ENCODE peak calls at places on chromosomes 3 and 15, in six cellular contexts. One of them, this sample, is unnamed.

GRCh38 chr3:66989860-66990696 is 8.0 kb upstream of the KBTBD8 start:
- DNase-seq in H1: no peak
- DNase-seq in mesenchymal stem cell: no peak
- DNase-seq in neuronal stem cell: no peak
- DNase-seq in mesendoderm: peak; percentile 68
- DNase-seq in H9: no peak
- DNase-seq in this sample: no peak

GRCh38 chr3:127951276-127951675 is 36.2 kb downstream of the KBTBD12 start:
- DNase-seq in neuronal stem cell: no peak
- DNase-seq in mesendoderm: no peak
- DNase-seq in H9: no peak
- DNase-seq in H1: no peak
- DNase-seq in mesenchymal stem cell: no peak
- DNase-seq in this sample: peak; percentile 54

GRCh38 chr3:99384596-99384995 is 253.8 kb upstream of the COL8A1 start:
- DNase-seq in mesendoderm: no peak
- DNase-seq in H9: no peak
- DNase-seq in H1: no peak
- DNase-seq in mesenchymal stem cell: no peak
- DNase-seq in neuronal stem cell: no peak
- DNase-seq in this sample: peak; percentile 39

GRCh38 chr3:35633332-35634124 is 5.8 kb upstream of the ARPP21 start:
- DNase-seq in H1: no peak
- DNase-seq in neuronal stem cell: no peak
- DNase-seq in mesendoderm: no peak
- DNase-seq in mesenchymal stem cell: no peak
- DNase-seq in H9: no peak
- DNase-seq in this sample: no peak

GRCh38 chr3:53134631-53135232 is 4.5 kb upstream of the RFT1 start:
- DNase-seq in mesenchymal stem cell: peak; percentile 73
- DNase-seq in H9: peak; percentile 88
- DNase-seq in neuronal stem cell: no peak
- DNase-seq in mesendoderm: peak; percentile 87
- DNase-seq in H1: peak; percentile 57
- DNase-seq in this sample: peak; percentile 63

GRCh38 chr3:186929676-186930075 is 650 bp upstream of the ST6GAL1 start:
- DNase-seq in H1: no peak
- DNase-seq in mesenchymal stem cell: no peak
- DNase-seq in mesendoderm: no peak
- DNase-seq in neuronal stem cell: no peak
- DNase-seq in H9: no peak
- DNase-seq in this sample: no peak

GRCh38 chr15:59571606-59572005 is 40.0 kb upstream of the GCNT3 start:
- DNase-seq in neuronal stem cell: no peak
- DNase-seq in mesendoderm: no peak
- DNase-seq in mesenchymal stem cell: no peak
- DNase-seq in H1: no peak
- DNase-seq in H9: no peak
- DNase-seq in this sample: no peak

GRCh38 chr3:108014943-108015342 is 75.9 kb downstream of the CD47 start:
- DNase-seq in H1: no peak
- DNase-seq in mesenchymal stem cell: no peak
- DNase-seq in neuronal stem cell: no peak
- DNase-seq in mesendoderm: no peak
- DNase-seq in H9: no peak
- DNase-seq in this sample: no peak

GRCh38 chr3:171058058-171058457 is 31.5 kb upstream of the SLC2A2 start:
- DNase-seq in H1: no peak
- DNase-seq in mesendoderm: no peak
- DNase-seq in neuronal stem cell: no peak
- DNase-seq in mesenchymal stem cell: no peak
- DNase-seq in H9: no peak
- DNase-seq in this sample: peak; percentile 62

GRCh38 chr3:100002599-100003350 is 111.5 kb downstream of the FILIP1L start:
- DNase-seq in H9: no peak
- DNase-seq in mesenchymal stem cell: peak; percentile 83
- DNase-seq in neuronal stem cell: no peak
- DNase-seq in mesendoderm: peak; percentile 61
- DNase-seq in H1: no peak
- DNase-seq in this sample: peak; percentile 97

GRCh38 chr3:190101320-190102117 is 19.2 kb downstream of the P3H2 start:
- DNase-seq in mesenchymal stem cell: peak; percentile 82
- DNase-seq in mesendoderm: no peak
- DNase-seq in H9: no peak
- DNase-seq in neuronal stem cell: no peak
- DNase-seq in H1: no peak
- DNase-seq in this sample: peak; percentile 83

GRCh38 chr15:42145546-42146455 is 10.6 kb downstream of the PLA2G4F start:
- DNase-seq in H1: no peak
- DNase-seq in H9: peak; percentile 26
- DNase-seq in mesenchymal stem cell: no peak
- DNase-seq in neuronal stem cell: no peak
- DNase-seq in mesendoderm: no peak
- DNase-seq in this sample: no peak

GRCh38 chr3:6753536-6753935 is 107.4 kb upstream of the GRM7 start:
- DNase-seq in neuronal stem cell: no peak
- DNase-seq in H1: no peak
- DNase-seq in mesendoderm: no peak
- DNase-seq in H9: no peak
- DNase-seq in mesenchymal stem cell: no peak
- DNase-seq in this sample: no peak

GRCh38 chr15:78946493-78946892 is 1.6 kb upstream of the CTSH start:
- DNase-seq in mesendoderm: no peak
- DNase-seq in H9: no peak
- DNase-seq in mesenchymal stem cell: no peak
- DNase-seq in H1: no peak
- DNase-seq in neuronal stem cell: no peak
- DNase-seq in this sample: no peak

DNA sequence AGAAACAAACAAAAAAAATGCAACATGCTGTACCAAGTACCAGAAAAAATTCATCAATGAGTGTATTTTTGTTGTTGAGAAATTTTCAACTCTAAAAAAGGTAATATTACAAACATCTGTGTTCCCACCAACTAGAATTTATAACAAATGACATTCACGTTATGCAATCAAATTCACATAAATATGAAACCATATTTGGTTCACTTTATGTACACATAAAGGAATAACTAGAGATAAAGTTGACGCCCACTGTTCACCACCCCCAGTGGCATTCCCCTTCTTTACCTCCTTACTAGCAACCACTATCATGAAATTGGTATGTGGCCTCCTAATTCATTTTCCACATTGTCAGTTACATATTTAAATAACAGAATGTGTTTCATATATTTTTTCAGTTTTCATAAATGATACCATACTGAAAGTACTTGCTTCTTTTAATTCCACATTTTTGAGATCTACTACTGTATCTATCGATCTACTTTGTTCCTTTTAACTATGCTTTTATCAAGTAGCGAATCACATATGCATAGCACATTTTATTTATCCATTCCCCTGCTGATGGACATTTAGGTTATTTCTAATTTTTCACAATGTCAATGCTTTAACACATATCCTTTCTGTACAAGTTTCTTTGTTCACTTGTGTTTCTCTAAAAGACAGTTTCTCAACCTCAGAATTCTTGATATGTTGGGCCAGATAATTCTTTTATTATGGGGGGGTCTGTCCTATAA is 34.5 kb downstream of the TBC1D5 start:
- DNase-seq in mesendoderm: no peak
- DNase-seq in H9: no peak
- DNase-seq in H1: no peak
- DNase-seq in neuronal stem cell: no peak
- DNase-seq in mesenchymal stem cell: no peak
- DNase-seq in this sample: peak; percentile 55
- H2BK15ac ChIP-seq in mesendoderm: no peak overlapping the region
- H2BK15ac ChIP-seq in H9: no peak overlapping the region
- H2BK15ac ChIP-seq in H1: no peak overlapping the region
- H2BK15ac ChIP-seq in neuronal stem cell: no peak overlapping the region
- H2BK15ac ChIP-seq in mesenchymal stem cell: no peak overlapping the region
- H2BK15ac ChIP-seq in this sample: no peak overlapping the region

GRCh38 chr15:34043391-34043790 is 4.4 kb upstream of the AVEN start:
- DNase-seq in mesendoderm: peak; percentile 13
- DNase-seq in mesenchymal stem cell: peak; percentile 26
- DNase-seq in H1: no peak
- DNase-seq in neuronal stem cell: no peak
- DNase-seq in H9: no peak
- DNase-seq in this sample: no peak
- H2BK15ac ChIP-seq in mesendoderm: no peak overlapping the region
- H2BK15ac ChIP-seq in mesenchymal stem cell: no peak overlapping the region
- H2BK15ac ChIP-seq in H1: no peak overlapping the region
- H2BK15ac ChIP-seq in neuronal stem cell: no peak overlapping the region
- H2BK15ac ChIP-seq in H9: no peak overlapping the region
- H2BK15ac ChIP-seq in this sample: no peak overlapping the region

GRCh38 chr3:160719710-160720109 is 36.3 kb upstream of the PPM1L start:
- DNase-seq in H1: no peak
- DNase-seq in neuronal stem cell: no peak
- DNase-seq in mesendoderm: no peak
- DNase-seq in H9: no peak
- DNase-seq in mesenchymal stem cell: no peak
- DNase-seq in this sample: no peak

GRCh38 chr3:160725326-160725725 is 30.7 kb upstream of the PPM1L start:
- DNase-seq in neuronal stem cell: no peak
- DNase-seq in H1: no peak
- DNase-seq in mesenchymal stem cell: no peak
- DNase-seq in mesendoderm: no peak
- DNase-seq in H9: no peak
- DNase-seq in this sample: no peak

GRCh38 chr3:160722331-160722730 is 33.7 kb upstream of the PPM1L start:
- DNase-seq in mesenchymal stem cell: no peak
- DNase-seq in neuronal stem cell: no peak
- DNase-seq in H1: no peak
- DNase-seq in H9: no peak
- DNase-seq in mesendoderm: no peak
- DNase-seq in this sample: no peak

GRCh38 chr3:160720123-160720746 is 35.8 kb upstream of the PPM1L start:
- DNase-seq in neuronal stem cell: no peak
- DNase-seq in mesenchymal stem cell: no peak
- DNase-seq in H9: peak; percentile 58
- DNase-seq in H1: no peak
- DNase-seq in mesendoderm: peak; percentile 54
- DNase-seq in this sample: no peak
- H2BK15ac ChIP-seq in neuronal stem cell: no peak overlapping the region
- H2BK15ac ChIP-seq in mesenchymal stem cell: no peak overlapping the region
- H2BK15ac ChIP-seq in H9: no peak overlapping the region
- H2BK15ac ChIP-seq in H1: peak overlapping the region; percentile 61
- H2BK15ac ChIP-seq in mesendoderm: no peak overlapping the region
- H2BK15ac ChIP-seq in this sample: no peak overlapping the region

GRCh38 chr3:82475306-82475705 is 713.9 kb upstream of the GBE1 start:
- DNase-seq in mesendoderm: no peak
- DNase-seq in neuronal stem cell: no peak
- DNase-seq in H9: no peak
- DNase-seq in mesenchymal stem cell: no peak
- DNase-seq in H1: no peak
- DNase-seq in this sample: no peak

GRCh38 chr3:82474140-82474539 is 712.7 kb upstream of the GBE1 start:
- DNase-seq in H1: no peak
- DNase-seq in neuronal stem cell: no peak
- DNase-seq in mesenchymal stem cell: no peak
- DNase-seq in H9: no peak
- DNase-seq in mesendoderm: no peak
- DNase-seq in this sample: no peak

DNA sequence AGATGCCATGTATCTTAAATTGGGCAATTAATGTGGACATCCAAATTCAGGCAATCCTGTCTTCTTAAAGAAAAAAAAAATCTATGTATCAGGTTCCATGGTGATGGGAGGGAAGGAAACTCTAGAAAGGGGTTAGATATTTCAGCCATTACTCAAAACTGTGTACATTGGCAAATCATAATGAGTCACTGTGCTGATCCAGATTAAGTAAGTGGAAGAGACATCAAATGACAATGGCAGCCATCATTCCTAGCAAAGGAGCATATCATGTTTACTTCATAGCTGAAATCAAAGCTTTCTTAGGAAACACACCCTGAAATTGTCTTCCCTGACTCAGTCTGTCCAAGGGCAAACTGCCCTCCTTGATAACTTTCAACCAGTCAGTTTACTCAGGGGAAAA is 713.3 kb upstream of the GBE1 start:
- DNase-seq in H9: no peak
- DNase-seq in H1: no peak
- DNase-seq in mesenchymal stem cell: no peak
- DNase-seq in neuronal stem cell: no peak
- DNase-seq in mesendoderm: no peak
- DNase-seq in this sample: no peak
- H2BK15ac ChIP-seq in H9: no peak overlapping the region
- H2BK15ac ChIP-seq in H1: no peak overlapping the region
- H2BK15ac ChIP-seq in mesenchymal stem cell: no peak overlapping the region
- H2BK15ac ChIP-seq in neuronal stem cell: no peak overlapping the region
- H2BK15ac ChIP-seq in mesendoderm: no peak overlapping the region
- H2BK15ac ChIP-seq in this sample: no peak overlapping the region